ENCODE peak calls at places on chromosome 18, in four cellular contexts. J, W, B and Z are unnamed samples.

GRCh38 chr18:55780591-55781071 is 192.6 kb upstream of the TCF4 start:
- DNase-seq in W (no peak), J (peak), B (no peak), Z (no peak)

GRCh38 chr18:79962835-79963657 is 1.4 kb upstream of the HSBP1L1 start:
- DNase-seq in B (no peak), J (no peak), W (no peak), Z (no peak)

GRCh38 chr18:11387880-11388279 is 221.5 kb upstream of the SLC35G4 start:
- DNase-seq in W (peak), B (no peak), J (peak), Z (peak)

GRCh38 chr18:42401131-42401673 is 446.2 kb downstream of the PIK3C3 start:
- DNase-seq in W (no peak), B (no peak), J (no peak), Z (no peak)

GRCh38 chr18:7567487-7568425 is 640 bp downstream of the PTPRM start:
- DNase-seq in J (peak), B (peak), W (no peak), Z (no peak)

GRCh38 chr18:48330016-48330991 is 78.9 kb downstream of the ZBTB7C start:
- DNase-seq in B (no peak), W (no peak), J (no peak), Z (no peak)

GRCh38 chr18:74898965-74899364 is 301.3 kb downstream of the ZNF407 start:
- DNase-seq in B (no peak), J (peak), W (peak), Z (no peak)

GRCh38 chr18:907171-907879 is 2.7 kb downstream of the ADCYAP1 start:
- DNase-seq in W (no peak), J (no peak), B (peak), Z (no peak)

GRCh38 chr18:48733854-48734253 is 195.0 kb downstream of the CTIF start:
- DNase-seq in B (no peak), W (no peak), J (no peak), Z (no peak)

GRCh38 chr18:41645600-41646360 is 309.3 kb upstream of the PIK3C3 start:
- DNase-seq in J (no peak), W (no peak), B (no peak), Z (no peak)

GRCh38 chr18:79647307-79647706 is 32.3 kb upstream of the CTDP1 start:
- DNase-seq in W (no peak), B (no peak), J (no peak), Z (no peak)

GRCh38 chr18:78838183-78838582 is 141.4 kb upstream of the SALL3 start:
- DNase-seq in W (no peak), J (no peak), B (no peak), Z (no peak)

GRCh38 chr18:78757014-78757413 is 222.6 kb upstream of the SALL3 start:
- DNase-seq in B (no peak), J (no peak), W (no peak), Z (no peak)

GRCh38 chr18:9926223-9926894 is 12.5 kb downstream of the VAPA start:
- DNase-seq in W (no peak), J (no peak), B (no peak), Z (peak)

GRCh38 chr18:72652990-72653593 is 109.0 kb upstream of the CBLN2 start:
- DNase-seq in B (peak), W (peak), J (peak), Z (peak)

GRCh38 chr18:6747646-6748045 is 18.1 kb downstream of the ARHGAP28 start:
- DNase-seq in J (peak), W (no peak), B (no peak), Z (no peak)

GRCh38 chr18:42330296-42330695 is 375.3 kb downstream of the PIK3C3 start:
- DNase-seq in J (no peak), B (no peak), W (no peak), Z (no peak)

GRCh38 chr18:11432360-11432811 is 177.0 kb upstream of the SLC35G4 start:
- DNase-seq in B (no peak), W (no peak), J (no peak), Z (no peak)

GRCh38 chr18:10524507-10525425 is 1.1 kb upstream of the NAPG start:
- DNase-seq in J (no peak), W (peak), B (no peak), Z (no peak)

GRCh38 chr18:41144444-41144843 is 810.6 kb upstream of the PIK3C3 start:
- DNase-seq in B (no peak), J (no peak), W (no peak), Z (no peak)

GRCh38 chr18:36828157-36828629 is 609 bp downstream of the TPGS2 start:
- DNase-seq in B (no peak), W (peak), J (peak), Z (no peak)

GRCh38 chr18:43931439-43931838 is 654.1 kb upstream of the SYT4 start:
- DNase-seq in W (no peak), B (no peak), J (no peak), Z (no peak)

GRCh38 chr18:67545681-67546080 is 29.2 kb upstream of the DSEL start:
- DNase-seq in W (no peak), B (no peak), J (no peak), Z (no peak)

GRCh38 chr18:77571743-77572142 is 322.1 kb downstream of the GALR1 start:
- DNase-seq in J (no peak), B (no peak), W (no peak), Z (no peak)

GRCh38 chr18:74116628-74117554 is 30.7 kb downstream of the FBXO15 start:
- DNase-seq in J (peak), B (no peak), W (peak), Z (no peak)

GRCh38 chr18:4017479-4017878 is 437.6 kb downstream of the DLGAP1 start:
- DNase-seq in J (no peak), W (no peak), B (no peak), Z (peak)

GRCh38 chr18:71707985-71708500 is 836.1 kb downstream of the CBLN2 start:
- DNase-seq in W (no peak), B (no peak), J (no peak), Z (no peak)

GRCh38 chr18:74715865-74716712 is 118.4 kb downstream of the ZNF407 start:
- DNase-seq in W (peak), B (no peak), J (no peak), Z (no peak)

GRCh38 chr18:44588466-44588865 is 92.2 kb upstream of the SETBP1 start:
- DNase-seq in B (no peak), W (no peak), J (no peak), Z (no peak)

DNA sequence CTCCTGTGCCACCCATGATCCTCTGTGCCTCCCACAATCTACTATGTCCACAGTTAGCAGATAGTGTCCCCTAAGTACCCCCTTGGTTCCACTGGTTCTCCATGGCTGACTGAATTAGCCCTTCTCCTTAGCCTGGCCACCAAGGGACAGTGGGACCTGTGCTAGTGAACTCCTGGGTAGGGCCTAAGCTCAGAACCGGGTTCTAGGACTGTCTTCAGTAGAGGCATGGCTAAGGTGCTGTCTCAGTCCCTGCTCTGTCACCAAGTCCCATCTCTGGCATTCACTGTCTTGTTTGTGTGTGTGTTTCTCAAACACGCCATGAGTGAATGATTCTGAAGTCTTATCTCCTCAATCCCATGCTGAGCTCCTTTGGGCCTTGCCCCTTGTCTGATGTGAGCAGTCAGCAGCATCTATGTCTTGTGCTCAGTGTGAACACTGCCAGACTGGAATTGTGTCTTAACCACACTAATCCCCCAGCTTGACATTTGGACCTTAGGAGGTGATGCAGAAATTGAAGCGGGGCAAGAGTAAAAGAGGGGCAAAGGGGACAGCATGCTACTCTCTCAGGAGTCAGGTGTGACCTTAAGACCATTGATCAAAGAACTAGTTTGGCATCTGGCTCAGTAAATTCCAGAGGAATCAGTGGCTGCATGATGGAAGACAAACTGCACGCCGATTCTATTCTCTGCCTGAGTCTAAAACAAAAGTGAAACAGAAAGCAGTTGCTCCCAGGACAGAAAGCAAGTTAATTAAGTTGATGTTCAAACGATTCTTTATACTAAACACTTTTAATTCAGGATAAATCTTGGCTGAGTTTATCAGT is 190.5 kb downstream of the ALPK2 start:
- DNase-seq in J (no peak), B (no peak), W (no peak), Z (no peak)
- TF ChIP-seq JUN in J (no peak), B (no peak), W (no peak), Z (no peak)

GRCh38 chr18:45590060-45590537 is 25.2 kb upstream of the SLC14A2 start:
- DNase-seq in W (no peak), B (no peak), J (no peak), Z (no peak)
- TF ChIP-seq POLR2AphosphoS5 in W (no peak), B (no peak), J (no peak), Z (no peak)

GRCh38 chr18:13556497-13556896 is 169.9 kb downstream of the FAM210A start:
- DNase-seq in W (no peak), B (no peak), J (no peak), Z (no peak)
- TF ChIP-seq JUN in W (no peak), B (no peak), J (no peak), Z (no peak)

GRCh38 chr18:22001912-22002487 is 167.4 kb upstream of the GATA6 start:
- DNase-seq in B (no peak), J (no peak), W (peak), Z (no peak)
- TF ChIP-seq POLR2AphosphoS5 in B (no peak), J (no peak), W (no peak), Z (no peak)

DNA sequence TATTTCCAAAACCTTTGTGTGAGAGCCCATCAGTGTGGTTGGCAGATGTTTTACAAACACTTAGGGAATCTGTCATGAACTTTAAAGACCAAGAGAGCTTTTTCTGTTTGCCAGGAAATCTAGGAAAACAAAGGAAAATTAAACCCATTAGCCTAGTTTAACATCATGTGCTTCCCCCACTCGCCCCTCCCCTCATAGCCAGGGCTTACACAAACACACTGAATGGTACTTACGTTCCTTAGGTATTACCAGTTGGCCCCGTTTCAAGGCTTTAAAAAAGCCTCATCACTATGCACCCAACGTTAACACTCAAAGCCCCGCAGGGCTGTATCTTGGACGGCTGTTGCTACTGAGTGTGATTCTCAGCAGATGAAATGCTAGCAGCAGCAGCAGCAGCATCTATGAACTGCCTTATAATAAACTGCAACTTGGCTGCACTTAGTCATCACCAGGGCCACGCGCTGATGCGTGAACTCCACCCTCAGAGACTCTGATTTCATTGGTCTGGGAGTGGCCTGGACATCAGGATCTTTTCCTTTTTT is 20.1 kb upstream of the TTC39C start:
- DNase-seq in J (peak), W (peak), B (no peak), Z (no peak)
- TF ChIP-seq JUN in J (no peak), W (no peak), B (no peak), Z (no peak)

DNA sequence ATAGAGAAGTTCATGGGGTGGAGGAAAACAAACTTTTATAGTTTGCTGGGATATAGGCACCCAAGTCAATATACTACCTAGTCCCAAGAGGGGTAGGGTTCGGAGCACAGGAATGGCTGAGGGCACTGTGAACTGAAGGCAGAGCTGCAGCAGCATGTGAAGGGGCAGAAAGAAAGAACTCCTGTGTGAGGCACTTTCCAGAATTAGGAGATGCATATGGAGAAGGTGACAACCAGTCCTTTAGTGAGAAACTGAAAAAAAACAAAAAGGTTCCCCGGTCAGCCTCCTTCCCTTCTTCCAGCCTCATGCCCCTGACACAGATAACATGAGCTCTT is 429.1 kb downstream of the DSC3 start:
- DNase-seq in W (no peak), B (no peak), J (no peak), Z (no peak)
- TF ChIP-seq POLR2AphosphoS5 in W (no peak), B (no peak), J (no peak), Z (no peak)

GRCh38 chr18:62505669-62506494 is 16.9 kb upstream of the ZCCHC2 start:
- DNase-seq in B (no peak), J (peak), W (no peak), Z (no peak)
- TF ChIP-seq JUN in B (no peak), J (no peak), W (no peak), Z (no peak)